ENCODE peak calls at places on chromosome 2, in eight cellular contexts. L, U, Y, V, N, F, C and D are unnamed samples.

GRCh38 chr2:218125095-218125494 is 733 bp upstream of the CXCR2 start:
- DNase-seq in L (no peak), U (no peak), Y (no peak), V (no peak), N (no peak), F (no peak), C (no peak), D (no peak)

GRCh38 chr2:16312771-16313170 is 352.9 kb downstream of the CYRIA start:
- DNase-seq in L (no peak), U (no peak), Y (no peak), V (no peak), N (no peak), F (no peak), C (no peak), D (no peak)

GRCh38 chr2:203869610-203870042 is 2.1 kb downstream of the CTLA4 start:
- DNase-seq in L (no peak), U (no peak), Y (no peak), V (no peak), N (no peak), F (no peak), C (no peak), D (no peak)

GRCh38 chr2:179107737-179108136 is 57.8 kb upstream of the CCDC141 start:
- DNase-seq in L (no peak), U (no peak), Y (no peak), V (no peak), N (no peak), F (no peak), C (no peak), D (no peak)

GRCh38 chr2:7075834-7076233 is 158.6 kb downstream of the RNF144A start:
- DNase-seq in L (no peak), U (no peak), Y (no peak), V (no peak), N (no peak), F (no peak), C (no peak), D (no peak)

GRCh38 chr2:149050188-149050587 is 11.7 kb downstream of the LYPD6B start:
- DNase-seq in L (no peak), U (no peak), Y (no peak), V (no peak), N (no peak), F (no peak), C (no peak), D (no peak)

GRCh38 chr2:150474326-150475074 is 13.0 kb downstream of the RND3 start:
- DNase-seq in L (no peak), U (no peak), Y (no peak), V (no peak), N (no peak), F (no peak), C (no peak), D (no peak)

GRCh38 chr2:235614900-235615712 is 121.3 kb downstream of the AGAP1 start:
- DNase-seq in L (peak), U (no peak), Y (no peak), V (peak), N (no peak), F (peak), C (peak), D (no peak)

GRCh38 chr2:56224316-56224715 is 40.5 kb downstream of the CCDC85A start:
- DNase-seq in L (no peak), U (no peak), Y (no peak), V (no peak), N (no peak), F (no peak), C (no peak), D (no peak)

GRCh38 chr2:19292007-19292406 is 66.4 kb downstream of the OSR1 start:
- DNase-seq in L (no peak), U (no peak), Y (no peak), V (no peak), N (peak), F (no peak), C (peak), D (no peak)

GRCh38 chr2:10269291-10269690 is 33.4 kb upstream of the HPCAL1 start:
- DNase-seq in L (no peak), U (no peak), Y (no peak), V (peak), N (no peak), F (no peak), C (peak), D (no peak)

GRCh38 chr2:231685349-231686191 is 22.8 kb upstream of the PTMA start:
- DNase-seq in L (no peak), U (no peak), Y (no peak), V (no peak), N (no peak), F (no peak), C (no peak), D (no peak)

GRCh38 chr2:166671235-166671634 is 177.2 kb upstream of the SCN7A start:
- DNase-seq in L (no peak), U (no peak), Y (no peak), V (no peak), N (no peak), F (no peak), C (no peak), D (no peak)

DNA sequence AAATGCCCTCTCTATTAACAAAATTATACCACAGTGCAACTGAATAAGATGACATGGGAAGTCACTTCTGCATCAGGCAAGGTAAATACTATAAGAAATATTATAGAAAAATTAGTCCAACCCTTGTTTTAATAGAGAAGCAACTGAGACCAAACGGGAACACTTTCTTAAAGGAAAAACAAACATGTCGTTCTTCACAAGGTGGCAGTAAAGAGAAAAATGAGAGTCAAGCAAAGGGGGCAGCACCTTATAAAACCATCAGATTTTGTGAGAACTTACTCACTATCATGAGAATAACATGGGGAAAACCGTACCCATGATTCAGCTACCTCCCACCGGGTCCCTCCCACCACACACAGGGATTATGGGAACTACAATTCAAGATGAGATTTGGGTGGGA is 481.7 kb upstream of the CRIM1 start:
- DNase-seq in L (no peak), U (no peak), Y (no peak), V (no peak), N (no peak), F (no peak), C (no peak), D (no peak)
- TF ChIP-seq CTCF in L (no peak), U (no peak), Y (no peak), V (no peak), N (no peak), F (no peak), C (no peak), D (no peak)

GRCh38 chr2:239910404-239910803 is 114.7 kb downstream of the NDUFA10 start:
- DNase-seq in L (no peak), U (no peak), Y (no peak), V (no peak), N (no peak), F (peak), C (no peak), D (no peak)

GRCh38 chr2:239911630-239912071 is 113.5 kb downstream of the NDUFA10 start:
- DNase-seq in L (no peak), U (no peak), Y (no peak), V (no peak), N (no peak), F (peak), C (no peak), D (no peak)

GRCh38 chr2:239912938-239913631 is 112.1 kb downstream of the NDUFA10 start:
- DNase-seq in L (no peak), U (no peak), Y (no peak), V (no peak), N (no peak), F (peak), C (no peak), D (no peak)

GRCh38 chr2:239912171-239912937 is 112.8 kb downstream of the NDUFA10 start:
- DNase-seq in L (no peak), U (no peak), Y (no peak), V (no peak), N (no peak), F (peak), C (no peak), D (no peak)

GRCh38 chr2:239910851-239911629 is 114.1 kb downstream of the NDUFA10 start:
- DNase-seq in L (peak), U (no peak), Y (no peak), V (no peak), N (no peak), F (peak), C (no peak), D (no peak)
- TF ChIP-seq CTCF in L (no peak), U (no peak), Y (no peak), V (no peak), N (no peak), F (no peak), C (no peak), D (no peak)

GRCh38 chr2:98730053-98730850 is 680 bp downstream of the MGAT4A start:
- DNase-seq in L (peak), U (peak), Y (peak), V (peak), N (peak), F (no peak), C (peak), D (peak)

GRCh38 chr2:98729652-98730051 is 1.3 kb downstream of the MGAT4A start:
- DNase-seq in L (no peak), U (no peak), Y (no peak), V (no peak), N (no peak), F (no peak), C (no peak), D (no peak)

GRCh38 chr2:98731709-98732349 is 897 bp upstream of the MGAT4A start:
- DNase-seq in L (no peak), U (no peak), Y (no peak), V (peak), N (no peak), F (no peak), C (no peak), D (no peak)

GRCh38 chr2:98732430-98733051 is 1.6 kb upstream of the MGAT4A start:
- DNase-seq in L (no peak), U (no peak), Y (no peak), V (no peak), N (no peak), F (no peak), C (no peak), D (no peak)

DNA sequence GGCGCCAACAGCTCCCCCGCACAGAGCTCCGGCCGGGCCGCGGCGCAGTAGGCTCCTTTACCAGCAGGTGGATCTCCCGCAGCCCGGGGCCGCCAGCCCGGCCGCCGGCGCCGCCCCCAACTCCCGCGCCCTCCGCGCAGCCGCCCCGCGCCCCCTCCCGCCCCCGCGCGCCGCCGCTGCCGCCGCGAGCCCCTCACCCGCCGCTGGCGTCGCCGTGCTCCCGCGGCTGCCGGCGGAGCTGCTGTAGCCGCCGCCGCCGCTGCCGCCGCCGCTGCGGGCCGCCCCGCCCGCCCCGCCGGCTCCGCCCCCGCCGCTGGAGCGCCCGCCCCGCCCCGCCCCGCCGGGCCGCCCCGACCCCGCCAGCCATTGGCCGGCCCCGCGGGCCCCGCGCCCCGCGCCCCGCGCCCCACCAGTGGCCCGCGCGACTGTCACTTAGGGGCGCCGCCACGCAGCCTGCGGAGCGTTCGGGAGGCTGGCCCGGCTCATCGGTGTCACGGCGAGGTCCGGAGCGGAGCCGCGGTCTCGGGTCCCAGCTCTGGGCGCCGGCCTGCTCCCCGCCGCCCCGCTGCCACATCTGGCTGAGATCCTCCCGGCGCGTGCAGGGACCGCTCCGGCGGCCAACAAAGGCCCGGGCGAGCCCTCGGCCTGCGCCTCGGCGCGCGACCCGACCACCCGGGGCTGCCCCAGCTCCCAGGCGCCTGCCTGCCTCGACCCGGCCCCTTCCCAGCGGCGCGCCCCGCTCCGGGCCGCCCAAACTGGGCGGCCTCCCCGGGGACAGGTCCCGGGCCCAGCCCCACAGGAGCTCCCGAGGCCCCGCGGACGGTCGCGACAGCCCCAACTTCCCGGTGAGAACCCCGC is at the start of gene MGAT4A:
- DNase-seq in L (peak), U (peak), Y (peak), V (peak), N (peak), F (peak), C (peak), D (peak)
- TF ChIP-seq CTCF in L (peak), U (peak), Y (peak), V (no peak), N (no peak), F (no peak), C (peak), D (no peak)

GRCh38 chr2:215914777-215915165 is 98.6 kb downstream of the MREG start:
- DNase-seq in L (no peak), U (no peak), Y (no peak), V (no peak), N (no peak), F (no peak), C (no peak), D (no peak)

GRCh38 chr2:215911686-215912085 is 101.7 kb downstream of the MREG start:
- DNase-seq in L (no peak), U (no peak), Y (no peak), V (no peak), N (no peak), F (no peak), C (no peak), D (no peak)

GRCh38 chr2:215907147-215907546 is 106.2 kb downstream of the MREG start:
- DNase-seq in L (no peak), U (no peak), Y (no peak), V (no peak), N (no peak), F (no peak), C (no peak), D (no peak)

GRCh38 chr2:215914067-215914776 is 99.1 kb downstream of the MREG start:
- DNase-seq in L (no peak), U (no peak), Y (no peak), V (no peak), N (peak), F (no peak), C (no peak), D (no peak)

GRCh38 chr2:215912299-215912842 is 101.0 kb downstream of the MREG start:
- DNase-seq in L (no peak), U (no peak), Y (no peak), V (no peak), N (no peak), F (no peak), C (no peak), D (no peak)
- TF ChIP-seq CTCF in L (no peak), U (no peak), Y (no peak), V (no peak), N (peak), F (no peak), C (no peak), D (peak)

GRCh38 chr2:227407601-227408089 is 19.9 kb upstream of the SCYGR1 start:
- DNase-seq in L (peak), U (peak), Y (no peak), V (peak), N (no peak), F (no peak), C (peak), D (no peak)
- TF ChIP-seq CTCF in L (no peak), U (no peak), Y (no peak), V (no peak), N (no peak), F (no peak), C (no peak), D (no peak)

GRCh38 chr2:2102870-2103269 is 228.2 kb downstream of the MYT1L start:
- DNase-seq in L (no peak), U (no peak), Y (no peak), V (no peak), N (no peak), F (no peak), C (no peak), D (no peak)

GRCh38 chr2:2103320-2103719 is 227.8 kb downstream of the MYT1L start:
- DNase-seq in L (no peak), U (no peak), Y (no peak), V (no peak), N (no peak), F (no peak), C (no peak), D (no peak)

GRCh38 chr2:2098458-2099167 is 232.5 kb downstream of the MYT1L start:
- DNase-seq in L (no peak), U (no peak), Y (no peak), V (no peak), N (no peak), F (no peak), C (no peak), D (no peak)

GRCh38 chr2:2104331-2104730 is 226.7 kb downstream of the MYT1L start:
- DNase-seq in L (no peak), U (no peak), Y (no peak), V (no peak), N (no peak), F (no peak), C (no peak), D (no peak)

GRCh38 chr2:2101924-2102323 is 229.2 kb downstream of the MYT1L start:
- DNase-seq in L (no peak), U (no peak), Y (no peak), V (no peak), N (no peak), F (no peak), C (no peak), D (no peak)
- TF ChIP-seq CTCF in L (peak), U (peak), Y (no peak), V (no peak), N (no peak), F (no peak), C (no peak), D (peak)

DNA sequence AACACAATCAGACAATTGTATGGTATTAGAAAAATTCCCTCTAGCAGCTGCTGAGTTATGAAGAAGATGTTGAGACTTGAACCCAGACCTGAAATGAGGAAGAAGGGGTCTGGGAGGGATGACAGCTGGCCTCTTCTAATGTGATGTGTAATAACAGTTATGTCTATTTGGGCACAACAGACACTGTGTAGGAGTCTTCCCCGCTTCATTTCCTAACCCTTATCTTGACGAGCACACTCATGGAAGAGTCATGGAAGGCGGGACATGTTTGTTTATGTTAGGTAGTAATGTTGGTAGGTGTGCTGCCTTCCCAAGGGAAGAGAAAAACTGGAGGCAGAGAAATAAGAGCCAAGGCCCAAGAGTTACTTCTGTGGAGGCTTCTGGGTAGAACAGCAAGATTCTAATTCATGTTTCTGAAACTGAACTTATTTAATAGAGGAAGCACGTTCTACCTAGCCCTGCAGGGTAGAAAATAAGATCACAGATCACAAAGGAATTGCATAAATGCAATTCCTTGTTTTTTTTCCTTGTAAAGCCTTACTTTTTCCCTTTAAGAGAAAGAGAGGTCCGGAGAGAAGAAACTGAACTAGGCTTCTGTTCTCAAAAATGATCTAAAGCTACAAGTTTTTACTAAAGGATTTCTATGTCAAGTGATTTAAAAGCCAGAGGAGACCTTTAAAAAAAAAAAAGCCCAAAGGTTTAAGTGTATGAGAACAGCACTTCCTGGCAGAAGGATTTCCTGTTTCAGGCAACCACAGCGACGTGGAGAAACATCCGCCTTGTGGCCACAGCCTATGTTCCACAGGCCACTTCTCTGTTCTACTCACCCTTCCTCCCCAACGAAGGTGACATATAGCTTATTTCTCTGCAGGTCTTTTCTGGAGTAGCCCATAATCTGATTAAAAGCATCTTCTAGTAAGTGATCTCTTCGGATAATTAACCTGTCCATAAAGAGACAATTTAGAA is 68.5 kb upstream of the STK17B start:
- DNase-seq in L (peak), U (peak), Y (no peak), V (peak), N (peak), F (no peak), C (peak), D (peak)
- TF ChIP-seq CTCF in L (peak), U (no peak), Y (no peak), V (no peak), N (peak), F (no peak), C (no peak), D (no peak)